ENCODE peak calls at places on chromosomes 1 and 21, in ten cellular contexts. U is LoVo, I is AG09309, W is tibial artery, L is HT1080, A is retinal pigment epithelial cell, E is AG08396, S is HFFc6, J is A172, V is Calu3. O is an unnamed sample.

GRCh38 chr1:3066826-3067225 is 2.2 kb upstream of the PRDM16 start:
- DNase-seq in U (no peak), I (no peak), W (no peak), L (no peak), A (no peak), E (no peak), S (no peak), J (no peak), V (no peak), O (peak; percentile 9)

GRCh38 chr1:1053022-1053421 is 21.1 kb downstream of the RNF223 start:
- DNase-seq in U (no peak), I (no peak), W (no peak), L (no peak), A (no peak), E (no peak), S (no peak), J (no peak), V (no peak), O (no peak)

GRCh38 chr1:235865565-235866206 is 1.0 kb downstream of the LYST start:
- DNase-seq in U (no peak), I (no peak), W (no peak), L (no peak), A (no peak), E (no peak), S (peak; percentile 9), J (no peak), V (no peak), O (no peak)

GRCh38 chr1:47680815-47681475 is 243.1 kb downstream of the FOXD2 start:
- DNase-seq in U (no peak), I (no peak), W (peak; percentile 2), L (no peak), A (no peak), E (no peak), S (no peak), J (no peak), V (no peak), O (no peak)

GRCh38 chr21:42833439-42833815 is 45.9 kb downstream of the WDR4 start:
- DNase-seq in U (no peak), I (no peak), W (no peak), L (no peak), A (no peak), E (peak; percentile 12), S (no peak), J (no peak), V (peak; percentile 36), O (no peak)

GRCh38 chr1:223819730-223820514 is 25.8 kb downstream of the TP53BP2 start:
- DNase-seq in U (peak; percentile 32), I (peak; percentile 45), W (no peak), L (no peak), A (no peak), E (peak; percentile 32), S (peak; percentile 24), J (peak; percentile 16), V (no peak), O (no peak)

GRCh38 chr1:11960710-11961109 is 19.5 kb upstream of the MFN2 start:
- DNase-seq in U (no peak), I (no peak), W (peak; percentile 42), L (no peak), A (no peak), E (no peak), S (no peak), J (no peak), V (no peak), O (no peak)

GRCh38 chr21:42818328-42818749 is 61.0 kb downstream of the WDR4 start:
- DNase-seq in U (peak; percentile 71), I (no peak), W (peak; percentile 58), L (peak; percentile 39), A (no peak), E (peak; percentile 59), S (peak; percentile 34), J (peak; percentile 37), V (peak; percentile 55), O (peak; percentile 65)

GRCh38 chr1:172144445-172145060 is 275.9 kb upstream of the C1orf105 start:
- DNase-seq in U (no peak), I (peak; percentile 97), W (peak; percentile 91), L (no peak), A (no peak), E (peak; percentile 66), S (peak; percentile 95), J (peak; percentile 70), V (no peak), O (peak; percentile 46)

GRCh38 chr1:160428655-160429054 is 28.3 kb downstream of the VANGL2 start:
- DNase-seq in U (peak; percentile 74), I (no peak), W (no peak), L (peak; percentile 82), A (no peak), E (peak; percentile 68), S (peak; percentile 12), J (peak; percentile 95), V (peak; percentile 78), O (peak; percentile 60)

GRCh38 chr1:203911806-203912205 is 50.4 kb downstream of the SNRPE start:
- DNase-seq in U (no peak), I (peak; percentile 57), W (no peak), L (no peak), A (no peak), E (no peak), S (no peak), J (no peak), V (no peak), O (no peak)